ENCODE peak calls at places on chromosomes 11 and 22, in five cellular contexts. I is Peyer's patch, Q is A549, S is tibial nerve, D is pancreas. X is an unnamed sample.

GRCh38 chr11:24391165-24391564 is 105.7 kb upstream of the LUZP2 start:
- DNase-seq in I (no peak), Q (peak; percentile 2), S (no peak), D (no peak), X (no peak)

GRCh38 chr11:26569646-26570045 is 2.4 kb downstream of the MUC15 start:
- DNase-seq in I (no peak), Q (no peak), S (no peak), D (no peak), X (no peak)

GRCh38 chr11:28461846-28462245 is 353.7 kb downstream of the METTL15 start:
- DNase-seq in I (no peak), Q (peak; percentile 10), S (no peak), D (no peak), X (no peak)

GRCh38 chr22:29621761-29622526 is 18.5 kb downstream of the NF2 start:
- DNase-seq in I (no peak), Q (peak; percentile 86), S (no peak), D (no peak), X (no peak)

GRCh38 chr11:68042219-68043028 is 3.6 kb downstream of the TCIRG1 start:
- DNase-seq in I (no peak), Q (no peak), S (no peak), D (peak; percentile 52), X (no peak)

GRCh38 chr22:27146871-27147591 is 489.6 kb downstream of the MIAT start:
- DNase-seq in I (no peak), Q (no peak), S (no peak), D (no peak), X (no peak)

GRCh38 chr11:15976433-15977045 is 379.8 kb downstream of the SOX6 start:
- DNase-seq in I (no peak), Q (no peak), S (no peak), D (no peak), X (no peak)

GRCh38 chr11:19938051-19938856 is 222.0 kb downstream of the DBX1 start:
- DNase-seq in I (peak; percentile 77), Q (peak; percentile 63), S (peak; percentile 45), D (peak; percentile 56), X (no peak)

GRCh38 chr11:30868495-30869130 is 282.5 kb upstream of the MPPED2 start:
- DNase-seq in I (no peak), Q (no peak), S (no peak), D (no peak), X (no peak)

GRCh38 chr11:102453921-102454320 is 1.4 kb upstream of the TMEM123 start:
- DNase-seq in I (no peak), Q (no peak), S (no peak), D (no peak), X (no peak)

GRCh38 chr11:76173663-76174062 is 32.6 kb downstream of the WNT11 start:
- DNase-seq in I (no peak), Q (no peak), S (no peak), D (no peak), X (no peak)

GRCh38 chr22:37999640-38000272 is 15.4 kb upstream of the SOX10 start:
- DNase-seq in I (no peak), Q (no peak), S (no peak), D (no peak), X (no peak)

GRCh38 chr22:45672564-45673481 is 1.2 kb downstream of the ATXN10 start:
- DNase-seq in I (no peak), Q (no peak), S (no peak), D (no peak), X (no peak)

GRCh38 chr11:68056317-68057285 is 17.8 kb downstream of the TCIRG1 start:
- DNase-seq in I (no peak), Q (no peak), S (no peak), D (no peak), X (no peak)

GRCh38 chr11:1934326-1935155 is 12.6 kb upstream of the MRPL23 start:
- DNase-seq in I (no peak), Q (no peak), S (no peak), D (peak; percentile 11), X (peak; percentile 2)

GRCh38 chr22:47337161-47337621 is 574.7 kb downstream of the TBC1D22A start:
- DNase-seq in I (no peak), Q (peak; percentile 89), S (no peak), D (no peak), X (no peak)
- H3K9me3 ChIP-seq in I (no peaks in the 10 kb centered on the region), Q (peaks cover 9% of the 10 kb centered on the region), S (no peaks in the 10 kb centered on the region), D (no peaks in the 10 kb centered on the region), X (no peaks in the 10 kb centered on the region)

DNA sequence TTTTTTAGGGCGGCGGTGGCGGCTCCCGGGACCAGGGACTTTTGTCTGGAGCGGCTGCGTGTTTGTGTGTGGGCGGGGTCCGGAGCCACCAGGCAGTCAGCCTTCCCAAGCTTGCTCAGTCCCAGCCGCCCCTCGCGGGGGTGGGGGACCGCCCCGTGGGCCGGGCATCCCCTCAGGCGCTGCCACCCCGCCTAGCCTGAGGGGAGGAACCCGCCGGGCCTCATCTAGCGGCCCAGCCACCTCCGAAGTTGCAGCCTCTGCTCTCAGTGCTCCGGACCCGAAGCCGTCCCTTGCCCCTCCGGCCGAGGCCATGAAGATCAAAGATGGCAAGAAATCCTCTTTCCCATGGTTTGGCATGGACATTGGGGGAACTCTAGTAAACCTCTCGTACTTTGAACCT is 235.2 kb downstream of the OR4C45 start:
- DNase-seq in I (no peak), Q (no peak), S (no peak), D (no peak), X (no peak)
- H3K9me3 ChIP-seq in I (no peaks in the 10 kb centered on the region), Q (no peaks in the 10 kb centered on the region), S (no peaks in the 10 kb centered on the region), D (no peaks in the 10 kb centered on the region), X (no peaks in the 10 kb centered on the region)

GRCh38 chr22:30989473-30989872 is 20.4 kb downstream of the TUG1 start:
- DNase-seq in I (no peak), Q (no peak), S (no peak), D (no peak), X (no peak)
- H3K9me3 ChIP-seq in I (no peaks in the 10 kb centered on the region), Q (no peaks in the 10 kb centered on the region), S (peaks cover 3% of the 10 kb centered on the region), D (no peaks in the 10 kb centered on the region), X (peaks cover 22% of the 10 kb centered on the region)

DNA sequence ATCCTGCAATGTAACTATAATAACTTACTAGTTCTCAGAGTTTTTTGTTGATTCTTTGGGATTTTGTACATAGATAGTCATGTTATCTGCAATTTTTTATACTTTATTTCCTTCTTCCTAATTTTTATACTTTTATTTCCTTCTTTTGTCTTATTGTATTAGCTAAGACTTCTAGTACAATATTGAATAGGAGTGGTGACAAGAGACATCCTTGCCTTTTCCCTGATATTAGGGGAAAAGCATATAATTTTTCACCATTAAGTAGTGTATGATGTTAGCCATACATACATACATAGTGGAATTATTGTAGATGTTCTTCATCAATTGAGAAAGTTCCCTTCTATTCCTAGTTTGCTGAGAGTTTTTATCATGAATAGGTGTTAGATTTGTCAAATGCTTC is 27.8 kb upstream of the CLTCL1 start:
- DNase-seq in I (no peak), Q (no peak), S (no peak), D (no peak), X (no peak)
- H3K9me3 ChIP-seq in I (peaks cover 13% of the 10 kb centered on the region), Q (peaks cover 39% of the 10 kb centered on the region), S (no peaks in the 10 kb centered on the region), D (no peaks in the 10 kb centered on the region), X (peaks cover 2% of the 10 kb centered on the region)

DNA sequence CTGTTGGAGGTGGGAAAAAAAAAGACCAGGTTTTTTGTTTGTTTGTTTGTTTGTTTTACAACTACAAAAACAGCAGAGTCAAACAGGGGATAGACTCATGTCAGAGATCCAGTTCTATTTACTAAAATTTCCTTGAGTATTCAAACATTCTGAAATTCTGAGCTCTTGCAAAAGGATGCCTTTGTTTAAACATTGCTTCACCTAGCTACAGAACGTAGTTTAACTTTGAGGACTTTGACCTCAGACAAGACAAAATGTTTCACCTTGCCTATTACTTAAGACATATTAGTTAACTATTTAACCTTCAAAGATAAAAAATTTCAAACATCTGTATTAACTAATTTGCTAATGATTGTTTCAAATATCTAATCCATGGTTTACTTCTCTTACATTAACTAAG is 36.1 kb upstream of the GLYATL2 start:
- DNase-seq in I (no peak), Q (peak; percentile 7), S (no peak), D (no peak), X (no peak)
- H3K9me3 ChIP-seq in I (no peaks in the 10 kb centered on the region), Q (peaks cover 2% of the 10 kb centered on the region), S (no peaks in the 10 kb centered on the region), D (no peaks in the 10 kb centered on the region), X (no peaks in the 10 kb centered on the region)